ENCODE peak calls at places on chromosomes 2 and 18, in nine cellular contexts. M is spleen; T is small intestine; R is GM23248; H is right lobe of liver; E is neural progenitor cell; K is effector memory CD4-positive, alpha-beta T cell; J is OCI-LY7; L is PC-3. S is an unnamed sample.

GRCh38 chr2:127508025-127508620 is 18.2 kb downstream of the IWS1 start:
- DNase-seq in J (no peak), K (no peak), L (no peak), M (no peak), T (no peak), E (no peak), R (peak; percentile 63), H (no peak), S (no peak)

GRCh38 chr2:25651782-25652455 is 21.5 kb downstream of the DTNB start:
- DNase-seq in J (no peak), K (no peak), R (no peak), T (no peak), M (no peak), L (no peak), H (no peak), E (no peak), S (no peak)

GRCh38 chr2:224407241-224407680 is 5.4 kb upstream of the FAM124B start:
- DNase-seq in E (peak; percentile 8), M (no peak), T (no peak), L (no peak), J (peak; percentile 8), H (no peak), K (no peak), R (no peak), S (no peak)

GRCh38 chr18:37997695-37998094 is 432.1 kb upstream of the CELF4 start:
- DNase-seq in K (no peak), L (no peak), E (no peak), H (no peak), T (no peak), J (no peak), M (no peak), R (no peak), S (no peak)

GRCh38 chr2:147538088-147538487 is 306.7 kb upstream of the ACVR2A start:
- DNase-seq in E (no peak), T (no peak), L (no peak), M (no peak), K (no peak), J (no peak), H (no peak), R (peak; percentile 60), S (no peak)

GRCh38 chr2:130366720-130367119 is 10.9 kb downstream of the PTPN18 start:
- DNase-seq in T (no peak), L (no peak), R (no peak), H (no peak), K (no peak), J (no peak), E (no peak), M (no peak), S (no peak)

GRCh38 chr18:59085126-59085794 is 54.4 kb upstream of the SEC11C start:
- DNase-seq in M (no peak), J (peak; percentile 34), L (no peak), H (no peak), T (no peak), K (no peak), E (no peak), R (no peak), S (no peak)

GRCh38 chr2:111946294-111947114 is 48.1 kb downstream of the MERTK start:
- DNase-seq in K (no peak), M (no peak), H (no peak), J (no peak), E (no peak), R (peak; percentile 92), L (peak; percentile 99), T (peak; percentile 97), S (peak; percentile 86)

GRCh38 chr2:20571231-20571630 is 79.7 kb downstream of the HS1BP3 start:
- DNase-seq in H (no peak), J (no peak), K (no peak), R (no peak), T (peak; percentile 82), L (no peak), M (peak; percentile 47), E (no peak), S (no peak)

GRCh38 chr2:7730449-7730848 is 813.2 kb downstream of the RNF144A start:
- DNase-seq in H (no peak), M (no peak), R (no peak), E (no peak), J (no peak), L (no peak), T (no peak), K (no peak), S (no peak)

GRCh38 chr2:241354668-241355658 is 1.1 kb upstream of the FARP2 start:
- DNase-seq in M (peak; percentile 96), J (peak; percentile 75), K (peak; percentile 59), L (peak; percentile 66), T (peak; percentile 88), E (peak; percentile 87), R (peak; percentile 36), H (peak; percentile 98), S (peak; percentile 90)

GRCh38 chr2:203987959-203988358 is 51.4 kb downstream of the ICOS start:
- DNase-seq in R (no peak), K (no peak), H (no peak), M (no peak), L (no peak), J (no peak), E (no peak), T (no peak), S (no peak)

GRCh38 chr2:203982276-203982675 is 45.7 kb downstream of the ICOS start:
- DNase-seq in T (no peak), R (no peak), L (no peak), J (no peak), K (no peak), H (no peak), M (no peak), E (no peak), S (no peak)

GRCh38 chr2:203988540-203989264 is 52.1 kb downstream of the ICOS start:
- DNase-seq in J (no peak), K (no peak), H (no peak), T (no peak), M (no peak), R (no peak), E (no peak), L (no peak), S (no peak)

GRCh38 chr2:203983064-203983715 is 46.6 kb downstream of the ICOS start:
- DNase-seq in K (no peak), J (no peak), E (no peak), H (no peak), L (no peak), T (no peak), M (no peak), R (no peak), S (no peak)
- H3K27ac ChIP-seq in K (no peak overlapping the region), J (no peak overlapping the region), E (no peak overlapping the region), H (no peak overlapping the region), L (no peak overlapping the region), T (no peak overlapping the region), M (no peak overlapping the region), R (no peak overlapping the region), S (no peak overlapping the region)

GRCh38 chr2:890791-891190 is 59.9 kb upstream of the SNTG2 start:
- DNase-seq in L (no peak), M (no peak), T (no peak), K (no peak), R (peak; percentile 85), H (no peak), E (no peak), J (no peak), S (peak; percentile 35)
- H3K9me3 ChIP-seq in L (no peaks in the 10 kb centered on the region), M (peaks cover 4% of the 10 kb centered on the region), T (no peaks in the 10 kb centered on the region), K (no peaks in the 10 kb centered on the region), R (no peaks in the 10 kb centered on the region), H (no peaks in the 10 kb centered on the region), E (no peaks in the 10 kb centered on the region), J (no peaks in the 10 kb centered on the region), S (no peaks in the 10 kb centered on the region)

DNA sequence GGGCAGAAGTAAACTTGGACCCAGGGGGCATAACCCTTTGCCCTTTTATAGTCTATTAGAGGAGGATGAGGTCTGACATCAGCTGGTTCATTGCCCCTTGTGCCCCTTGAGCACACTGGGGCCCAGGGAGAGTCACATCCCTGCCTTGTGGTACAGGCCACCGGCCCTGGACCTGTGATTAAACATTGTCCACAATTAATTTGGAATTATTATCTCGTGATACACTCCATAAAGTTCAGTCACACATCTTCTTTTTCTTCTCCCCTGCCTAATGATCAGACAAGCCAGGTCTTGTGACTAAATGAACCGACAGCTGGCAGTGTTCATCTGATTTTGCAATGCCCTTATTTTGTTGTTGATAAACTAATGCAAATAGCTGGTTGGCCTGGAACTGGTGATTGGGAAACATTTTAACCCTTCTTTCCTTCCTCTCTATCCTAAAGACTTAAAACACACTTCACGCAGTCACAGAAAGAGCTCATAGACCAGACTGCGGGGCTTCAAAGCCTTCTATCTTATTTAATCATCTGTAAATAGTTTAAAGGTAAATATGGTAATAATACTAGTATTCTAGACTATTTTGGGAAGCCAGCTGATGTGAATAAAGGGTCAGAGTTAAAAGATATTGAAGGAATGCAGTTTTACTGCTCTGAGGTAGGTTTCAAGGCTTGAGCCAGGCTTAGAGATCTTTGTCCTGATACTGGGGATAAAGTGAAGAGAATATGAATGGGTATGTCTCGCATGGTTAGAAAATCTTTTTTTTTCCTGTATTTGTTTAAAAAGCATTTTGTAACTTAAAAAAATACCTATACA is 13.4 kb downstream of the IL1R1 start:
- DNase-seq in J (no peak), M (no peak), R (peak; percentile 68), H (peak; percentile 88), E (no peak), K (no peak), T (no peak), L (no peak), S (no peak)
- H3K27ac ChIP-seq in J (no peak overlapping the region), M (no peak overlapping the region), R (peak overlapping the region; percentile 59), H (peak overlapping the region; percentile 69), E (no peak overlapping the region), K (no peak overlapping the region), T (no peak overlapping the region), L (no peak overlapping the region), S (peak overlapping the region; percentile 49)

GRCh38 chr18:6017160-6017559 is 121.8 kb upstream of the TMEM200C start:
- DNase-seq in T (no peak), L (no peak), M (no peak), R (no peak), H (no peak), E (no peak), K (no peak), J (no peak), S (no peak)

GRCh38 chr18:6010284-6010683 is 115.0 kb upstream of the TMEM200C start:
- DNase-seq in E (no peak), J (no peak), T (no peak), R (no peak), K (no peak), L (peak; percentile 67), H (no peak), M (no peak), S (no peak)

GRCh38 chr18:6013101-6013790 is 117.9 kb upstream of the TMEM200C start:
- DNase-seq in M (no peak), J (no peak), H (no peak), L (no peak), K (no peak), R (peak; percentile 68), T (no peak), E (no peak), S (no peak)

GRCh38 chr18:6009751-6010150 is 114.4 kb upstream of the TMEM200C start:
- DNase-seq in J (no peak), T (no peak), K (no peak), E (no peak), M (no peak), R (peak; percentile 47), H (no peak), L (peak; percentile 77), S (no peak)

DNA sequence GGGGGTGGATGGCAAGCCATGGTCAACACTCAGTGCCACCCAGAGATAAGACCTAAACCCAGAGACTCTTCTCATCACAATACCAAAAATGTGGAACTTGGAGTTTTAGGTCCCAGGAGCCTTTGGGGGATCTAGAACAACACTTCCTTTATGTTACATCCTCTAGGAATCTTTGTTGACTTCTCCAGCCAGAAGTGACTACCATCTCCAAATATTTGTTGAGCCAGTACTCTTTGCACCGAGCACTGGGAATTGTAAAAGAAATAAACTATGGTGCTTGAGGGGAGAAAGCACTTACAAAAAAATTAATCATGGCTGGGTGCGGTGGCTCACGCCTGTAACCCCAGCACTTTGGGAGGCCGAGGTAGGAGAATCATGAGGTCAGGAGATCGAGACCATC is 120.0 kb upstream of the TMEM200C start:
- DNase-seq in K (no peak), H (no peak), L (peak; percentile 24), R (peak; percentile 10), M (no peak), J (no peak), T (no peak), E (no peak), S (no peak)
- H3K9me3 ChIP-seq in K (no peaks in the 10 kb centered on the region), H (no peaks in the 10 kb centered on the region), L (no peaks in the 10 kb centered on the region), R (no peaks in the 10 kb centered on the region), M (no peaks in the 10 kb centered on the region), J (no peaks in the 10 kb centered on the region), T (no peaks in the 10 kb centered on the region), E (no peaks in the 10 kb centered on the region), S (no peaks in the 10 kb centered on the region)

S was measured in ascending aorta.